ENCODE peak calls at places on chromosomes 11 and 22, in ten cellular contexts. L is body of pancreas; P is stimulated activated CD8-positive, alpha-beta memory T cell treated with anti-CD3 and anti-CD28 coated beads, Interleukin-15, amount 100 ng/mL, for 24 hours; I is MV-4-11; T is tibial artery; O is dorsolateral prefrontal cortex; W is kidney epithelial cell; E is HCEC 1CT; C is activated T-cell treated with anti-CD3 and anti-CD28 coated beads for 1 hour; X is HFF-Myc. Q is an unnamed sample.

GRCh38 chr11:72306186-72306585 is 62.2 kb upstream of the PHOX2A start:
- DNase-seq in L (no peak), P (no peak), I (no peak), T (no peak), O (no peak), W (no peak), E (no peak), C (no peak), X (no peak), Q (no peak)

GRCh38 chr11:66619080-66619554 is 2.7 kb downstream of the RBM14 start:
- DNase-seq in L (no peak), P (no peak), I (peak), T (no peak), O (no peak), W (no peak), E (peak), C (no peak), X (no peak), Q (no peak)

GRCh38 chr11:20623258-20623657 is 23.9 kb downstream of the SLC6A5 start:
- DNase-seq in L (no peak), P (no peak), I (peak), T (no peak), O (no peak), W (no peak), E (no peak), C (no peak), X (no peak), Q (no peak)

GRCh38 chr11:81644239-81644840 is 1089.3 kb downstream of the FAM181B start:
- DNase-seq in L (peak), P (no peak), I (peak), T (no peak), O (no peak), W (peak), E (peak), C (no peak), X (no peak), Q (no peak)

GRCh38 chr11:72828692-72829101 is 14.5 kb downstream of the ATG16L2 start:
- DNase-seq in L (no peak), P (no peak), I (no peak), T (no peak), O (no peak), W (no peak), E (no peak), C (no peak), X (no peak), Q (no peak)

GRCh38 chr11:71446942-71447688 is 1.1 kb downstream of the DHCR7 start:
- DNase-seq in L (no peak), P (no peak), I (peak), T (peak), O (no peak), W (peak), E (peak), C (no peak), X (no peak), Q (peak)

GRCh38 chr22:49224243-49224642 is 603.4 kb downstream of the BRD1 start:
- DNase-seq in L (no peak), P (no peak), I (no peak), T (no peak), O (no peak), W (no peak), E (no peak), C (no peak), X (no peak), Q (no peak)

GRCh38 chr11:102831128-102831708 is 12.2 kb downstream of the MMP3 start:
- DNase-seq in L (peak), P (no peak), I (no peak), T (no peak), O (no peak), W (no peak), E (no peak), C (no peak), X (peak), Q (no peak)

GRCh38 chr11:64723907-64724862 is 1.2 kb upstream of the NRXN2 start:
- DNase-seq in L (no peak), P (no peak), I (no peak), T (no peak), O (no peak), W (no peak), E (no peak), C (no peak), X (no peak), Q (no peak)

GRCh38 chr11:43868852-43869567 is 11.6 kb upstream of the ALKBH3 start:
- DNase-seq in L (no peak), P (no peak), I (peak), T (no peak), O (no peak), W (peak), E (peak), C (no peak), X (no peak), Q (no peak)

GRCh38 chr22:36277482-36278291 is 24.8 kb downstream of the APOL1 start:
- DNase-seq in L (peak), P (peak), I (peak), T (no peak), O (peak), W (no peak), E (peak), C (peak), X (no peak), Q (peak)

GRCh38 chr11:104523611-104524010 is 359.7 kb upstream of the PDGFD start:
- DNase-seq in L (no peak), P (no peak), I (no peak), T (no peak), O (no peak), W (no peak), E (no peak), C (no peak), X (no peak), Q (no peak)

GRCh38 chr11:84819561-84819960 is 807.6 kb downstream of the DLG2 start:
- DNase-seq in L (no peak), P (no peak), I (no peak), T (no peak), O (no peak), W (no peak), E (no peak), C (no peak), X (no peak), Q (no peak)

GRCh38 chr22:37431811-37432707 is 4.8 kb upstream of the ELFN2 start:
- DNase-seq in L (no peak), P (no peak), I (peak), T (no peak), O (no peak), W (peak), E (peak), C (no peak), X (peak), Q (no peak)

GRCh38 chr11:125938418-125938817 is 7.4 kb upstream of the VSIG10L2 start:
- DNase-seq in L (no peak), P (no peak), I (no peak), T (no peak), O (no peak), W (no peak), E (no peak), C (no peak), X (no peak), Q (no peak)

GRCh38 chr11:73942030-73942429 is 8.8 kb upstream of the DNAJB13 start:
- DNase-seq in L (no peak), P (no peak), I (no peak), T (no peak), O (no peak), W (no peak), E (no peak), C (no peak), X (no peak), Q (no peak)

Q was measured in lung.